ENCODE peak calls at places on chromosomes 5 and 9, in five cellular contexts. G is activated CD8-positive, alpha-beta memory T cell treated with anti-CD3 and anti-CD28 coated beads for 4 hours; T is caudate nucleus; I is AG04450; V is NCI-H2171 treated with DMSO at 0.1 percent for 48 hours. M is an unnamed sample.

GRCh38 chr5:142873831-142874230 is 103.7 kb downstream of the ARHGAP26 start:
- DNase-seq in T (no peak), I (no peak), G (no peak), V (no peak), M (no peak)

GRCh38 chr9:81092057-81092456 is 597.3 kb downstream of the TLE1 start:
- DNase-seq in V (no peak), T (no peak), G (no peak), I (no peak), M (no peak)

GRCh38 chr5:80877592-80877991 is 82.6 kb upstream of the RASGRF2 start:
- DNase-seq in T (no peak), I (no peak), G (no peak), V (no peak), M (no peak)

GRCh38 chr5:143560378-143560777 is 156.9 kb upstream of the NR3C1 start:
- DNase-seq in G (no peak), I (no peak), T (no peak), V (no peak), M (no peak)

GRCh38 chr5:178307266-178308045 is 74.9 kb upstream of the PHYKPL start:
- DNase-seq in T (no peak), G (no peak), V (no peak), I (no peak), M (no peak)

GRCh38 chr5:138563340-138564118 is 11.7 kb downstream of the HSPA9 start:
- DNase-seq in T (no peak), I (no peak), G (no peak), V (no peak), M (no peak)

GRCh38 chr9:75930193-75930592 is 39.7 kb downstream of the PCSK5 start:
- DNase-seq in I (no peak), T (no peak), G (no peak), V (no peak), M (no peak)

GRCh38 chr9:21871256-21871975 is 69.0 kb downstream of the MTAP start:
- DNase-seq in I (no peak), G (no peak), T (no peak), V (no peak), M (no peak)

GRCh38 chr5:68911840-68912690 is 181.7 kb upstream of the SLC30A5 start:
- DNase-seq in V (no peak), I (peak; percentile 32), T (no peak), G (no peak), M (no peak)

GRCh38 chr5:136075339-136075885 is 46.6 kb downstream of the TGFBI start:
- DNase-seq in G (no peak), T (no peak), V (no peak), I (no peak), M (no peak)

M was measured in activated CD4-positive, CD25-positive, alpha-beta regulatory T cell treated with anti-CD3 and anti-CD28 coated beads, Interleukin-2, amount 50 U/mL, for 16 hours.